ENCODE peak calls at places on chromosomes 16 and 17, in four cellular contexts. I is HCT116, Y is SK-N-SH, N is K562. T is an unnamed sample.

GRCh38 chr16:53999841-54000240 is 286.7 kb downstream of the IRX3 start:
- DNase-seq in I (no peak), Y (no peak), N (no peak), T (no peak)

GRCh38 chr17:39666601-39667261 is 1.5 kb upstream of the PNMT start:
- DNase-seq in I (no peak), Y (peak), N (peak), T (no peak)

GRCh38 chr16:85617948-85618347 is 4.8 kb downstream of the GSE1 start:
- DNase-seq in I (no peak), Y (no peak), N (no peak), T (no peak)

GRCh38 chr16:64712027-64712426 is 409.8 kb downstream of the CDH11 start:
- DNase-seq in I (no peak), Y (no peak), N (no peak), T (no peak)

GRCh38 chr17:65850486-65850885 is 289.0 kb upstream of the AXIN2 start:
- DNase-seq in I (peak), Y (no peak), N (no peak), T (no peak)

GRCh38 chr16:87160218-87160617 is 157.0 kb downstream of the C16orf95 start:
- DNase-seq in I (no peak), Y (no peak), N (no peak), T (no peak)

GRCh38 chr17:52064791-52065211 is 93.7 kb downstream of the CA10 start:
- DNase-seq in I (no peak), Y (no peak), N (no peak), T (no peak)

GRCh38 chr17:60601443-60602384 is 1.7 kb downstream of the PPM1D start:
- DNase-seq in I (peak), Y (peak), N (peak), T (peak)

GRCh38 chr16:19118938-19119431 is 5.2 kb downstream of the ITPRIPL2 start:
- DNase-seq in I (no peak), Y (no peak), N (peak), T (no peak)

GRCh38 chr17:73071387-73071999 is 21.0 kb downstream of the SLC39A11 start:
- DNase-seq in I (no peak), Y (no peak), N (no peak), T (peak)

GRCh38 chr17:49358638-49359247 is 3.3 kb downstream of the ZNF652 start:
- DNase-seq in I (no peak), Y (no peak), N (no peak), T (no peak)

GRCh38 chr16:89411335-89411850 is 79.0 kb downstream of the ANKRD11 start:
- DNase-seq in I (no peak), Y (no peak), N (no peak), T (no peak)

GRCh38 chr17:51455931-51456330 is 195.6 kb downstream of the UTP18 start:
- DNase-seq in I (no peak), Y (no peak), N (no peak), T (no peak)

GRCh38 chr17:69111794-69112193 is 29.9 kb downstream of the ABCA6 start:
- DNase-seq in I (no peak), Y (no peak), N (no peak), T (no peak)

GRCh38 chr17:17808706-17809432 is 27.9 kb downstream of the SREBF1 start:
- DNase-seq in I (no peak), Y (no peak), N (no peak), T (no peak)

GRCh38 chr17:5825717-5826330 is 241.5 kb upstream of the NLRP1 start:
- DNase-seq in I (no peak), Y (no peak), N (no peak), T (no peak)

GRCh38 chr17:56317351-56318208 is 164.3 kb downstream of the ANKFN1 start:
- DNase-seq in I (no peak), Y (no peak), N (no peak), T (no peak)

GRCh38 chr16:3480901-3481695 is 14.2 kb downstream of the C16orf90 start:
- DNase-seq in I (no peak), Y (peak), N (peak), T (peak)

GRCh38 chr17:28178800-28179199 is 136.3 kb downstream of the NLK start:
- DNase-seq in I (no peak), Y (no peak), N (no peak), T (no peak)

GRCh38 chr16:23160574-23160973 is 11.3 kb upstream of the USP31 start:
- DNase-seq in I (no peak), Y (no peak), N (no peak), T (no peak)

GRCh38 chr17:27733771-27734170 is 66.6 kb downstream of the NOS2 start:
- DNase-seq in I (no peak), Y (no peak), N (no peak), T (no peak)

GRCh38 chr17:75680431-75680830 is 13.3 kb downstream of the SAP30BP start:
- DNase-seq in I (no peak), Y (no peak), N (no peak), T (no peak)

GRCh38 chr16:521381-522210 is 5.9 kb upstream of the CAPN15 start:
- DNase-seq in I (no peak), Y (no peak), N (no peak), T (no peak)

DNA sequence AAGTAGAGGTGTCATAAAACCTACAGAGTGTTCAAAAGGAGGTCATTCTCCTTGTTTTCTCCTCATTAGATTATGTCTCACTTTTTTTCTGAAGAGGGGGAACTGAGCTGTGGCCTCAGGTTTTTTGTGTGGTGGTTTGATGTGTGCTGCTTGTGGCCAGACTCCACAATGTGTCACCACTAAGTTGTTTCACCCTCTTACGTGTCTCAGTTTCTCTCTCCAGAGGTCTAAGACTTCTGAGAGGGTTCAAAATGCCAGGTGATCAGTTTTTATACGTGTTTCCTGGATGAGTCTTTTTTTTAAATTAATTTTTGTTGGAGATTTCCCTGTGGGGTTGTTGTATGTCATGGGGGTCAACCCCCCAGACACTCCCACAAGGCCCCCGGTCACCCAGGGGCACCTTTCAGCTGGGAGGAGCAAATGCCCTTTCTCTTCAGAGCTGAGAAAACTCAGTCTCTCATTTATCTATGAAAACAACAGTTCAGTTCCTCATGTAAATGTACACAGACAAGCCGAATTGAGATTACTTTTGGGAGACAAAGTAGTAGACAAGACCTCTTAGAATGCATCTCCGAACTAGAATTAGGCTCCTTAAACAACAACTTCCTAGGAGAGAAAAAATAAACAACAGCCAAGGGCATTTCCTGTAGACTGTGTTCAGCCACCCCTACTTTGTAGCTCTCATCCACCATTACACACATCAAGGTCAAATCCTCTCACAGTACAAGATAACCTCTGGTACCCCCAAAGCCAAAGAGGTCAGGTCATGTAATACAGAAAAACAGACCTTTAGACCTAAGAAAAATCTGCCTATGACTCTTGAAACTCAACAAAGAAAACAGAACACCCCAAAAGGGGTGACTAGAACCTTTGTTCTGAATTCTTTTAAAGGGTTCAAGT is 23.9 kb upstream of the TMEM98 start:
- DNase-seq in I (no peak), Y (no peak), N (no peak), T (no peak)
- TF ChIP-seq SIN3A in I (no peak), Y (no peak), N (no peak), T (no peak)

GRCh38 chr16:83835972-83836566 is 28.3 kb downstream of the HSBP1 start:
- DNase-seq in I (peak), Y (no peak), N (peak), T (no peak)
- TF ChIP-seq ELF1 in I (no peak), Y (no peak), N (no peak), T (no peak)

DNA sequence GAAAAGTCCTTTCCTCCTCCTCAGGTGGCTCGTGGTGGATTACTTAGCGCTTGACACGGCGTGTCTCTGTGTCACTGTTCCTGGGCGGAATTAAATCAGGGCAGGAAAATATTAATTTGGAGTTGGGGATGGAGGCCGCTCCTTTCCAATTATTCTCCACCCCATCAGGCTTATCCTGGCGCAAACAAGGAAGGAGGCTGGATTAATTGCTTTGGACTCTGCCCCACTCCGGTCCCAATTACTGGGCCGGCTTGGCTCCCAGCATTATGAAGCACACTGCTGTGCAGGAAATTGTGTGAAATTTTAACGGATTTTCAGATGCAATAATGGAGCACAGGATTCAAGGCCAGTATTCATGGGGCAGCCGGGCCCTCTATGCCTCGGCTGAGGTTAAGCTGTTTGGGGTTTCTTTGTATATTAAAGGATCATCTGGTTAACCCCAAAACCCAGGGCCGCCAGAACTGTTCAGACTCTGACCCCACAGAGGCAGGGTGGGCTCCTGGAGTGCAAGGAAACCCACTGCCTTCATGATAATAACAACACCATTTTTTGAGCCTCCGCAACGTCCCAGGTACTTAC is 87.8 kb downstream of the MRM1 start:
- DNase-seq in I (no peak), Y (no peak), N (no peak), T (no peak)
- TF ChIP-seq SIN3A in I (no peak), Y (no peak), N (no peak), T (no peak)

DNA sequence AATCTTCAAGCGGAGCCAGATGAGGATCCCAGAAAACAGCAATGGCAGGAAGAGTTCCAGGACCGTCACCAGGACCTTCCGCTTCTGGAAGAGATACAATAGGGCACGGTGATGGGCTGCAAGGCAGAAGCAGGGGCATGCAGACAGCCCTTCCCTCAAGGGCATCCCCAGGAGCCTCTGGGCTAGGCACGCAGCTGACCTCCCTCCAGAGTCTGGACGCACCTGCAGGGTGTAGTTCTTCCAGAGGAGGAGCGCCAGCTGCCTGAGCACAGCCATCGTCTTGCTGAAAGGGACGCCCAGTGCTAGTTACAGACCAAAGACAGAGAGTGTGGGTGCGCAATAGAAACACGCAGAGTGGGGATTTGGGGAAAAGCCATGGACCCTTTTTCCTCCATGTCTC is 14.3 kb downstream of the ABCA3 start:
- DNase-seq in I (no peak), Y (no peak), N (no peak), T (no peak)
- TF ChIP-seq ELF1 in I (no peak), Y (no peak), N (no peak), T (no peak)

GRCh38 chr17:81400154-81400938 is 5.1 kb downstream of the BAHCC1 start:
- DNase-seq in I (no peak), Y (no peak), N (peak), T (no peak)
- TF ChIP-seq SIN3A in I (no peak), Y (no peak), N (no peak), T (no peak)

GRCh38 chr16:83609178-83609577 is 198.6 kb upstream of the HSBP1 start:
- DNase-seq in I (no peak), Y (no peak), N (no peak), T (no peak)

GRCh38 chr16:83602797-83603735 is 204.7 kb upstream of the HSBP1 start:
- DNase-seq in I (no peak), Y (no peak), N (no peak), T (no peak)

GRCh38 chr16:83603981-83604570 is 203.7 kb upstream of the HSBP1 start:
- DNase-seq in I (no peak), Y (no peak), N (no peak), T (no peak)

GRCh38 chr16:83606486-83607030 is 201.2 kb upstream of the HSBP1 start:
- DNase-seq in I (peak), Y (no peak), N (no peak), T (no peak)
- TF ChIP-seq ELF1 in I (no peak), Y (no peak), N (no peak), T (no peak)

GRCh38 chr16:49700928-49701685 is 154.8 kb downstream of the ZNF423 start:
- DNase-seq in I (no peak), Y (no peak), N (no peak), T (no peak)
- TF ChIP-seq SIN3A in I (no peak), Y (no peak), N (no peak), T (no peak)

DNA sequence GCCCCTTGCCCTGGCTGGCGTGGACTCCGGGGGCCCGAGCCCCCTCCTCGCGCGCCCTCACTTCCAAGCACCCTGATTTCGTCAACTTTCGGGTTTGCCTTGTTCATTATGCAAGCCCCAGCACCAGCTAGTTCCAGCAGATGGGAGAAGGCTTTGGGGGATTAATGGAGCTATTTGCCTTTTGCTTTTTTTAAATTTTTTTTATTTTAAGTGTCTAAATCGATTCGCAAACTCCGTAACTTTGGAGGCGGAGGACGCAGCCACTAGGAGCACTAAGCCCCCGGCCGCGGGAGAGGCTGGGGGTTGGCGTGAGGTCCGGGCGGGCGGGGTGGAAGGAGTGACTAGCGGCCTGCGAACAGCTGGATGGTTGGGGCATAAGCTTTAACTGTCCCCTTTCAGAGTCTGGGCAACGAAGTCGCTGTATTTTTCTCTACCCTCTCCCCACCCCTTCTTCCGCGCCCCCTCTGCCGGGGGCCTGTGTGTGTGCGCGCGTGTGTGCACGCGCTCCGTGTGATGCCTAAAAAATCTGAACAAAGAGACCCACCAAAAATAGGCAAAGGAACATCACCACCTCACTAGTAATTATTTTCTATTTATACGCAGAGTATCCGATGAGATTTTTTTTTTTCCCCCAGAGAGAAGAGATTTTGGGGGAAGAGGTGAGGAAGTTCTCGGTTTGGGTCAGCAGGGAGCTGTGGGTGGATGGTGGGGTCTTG is 2.1 kb downstream of the SHISA9 start:
- DNase-seq in I (no peak), Y (peak), N (no peak), T (no peak)
- TF ChIP-seq ELF1 in I (no peak), Y (no peak), N (no peak), T (no peak)